ENCODE peak calls at places on chromosome 11, in ten cellular contexts. F, Q, A, L, O, V, X, U, S and H are unnamed samples.

GRCh38 chr11:9092846-9093778 is 1.7 kb upstream of the SCUBE2 start:
- DNase-seq in F (no peak), Q (no peak), A (peak), L (no peak), O (no peak), V (peak), X (no peak), U (no peak), S (peak), H (no peak)

GRCh38 chr11:119315139-119316016 is 1.6 kb downstream of the MCAM start:
- DNase-seq in F (peak), Q (no peak), A (peak), L (peak), O (no peak), V (peak), X (no peak), U (no peak), S (peak), H (peak)

GRCh38 chr11:69670158-69670845 is 4.9 kb downstream of the LTO1 start:
- DNase-seq in F (peak), Q (peak), A (peak), L (peak), O (peak), V (peak), X (peak), U (peak), S (peak), H (peak)

GRCh38 chr11:64659417-64660144 is 63.4 kb downstream of the NRXN2 start:
- DNase-seq in F (no peak), Q (no peak), A (peak), L (no peak), O (no peak), V (no peak), X (no peak), U (no peak), S (no peak), H (no peak)

GRCh38 chr11:72848846-72849466 is 34.7 kb downstream of the ATG16L2 start:
- DNase-seq in F (no peak), Q (no peak), A (peak), L (peak), O (peak), V (peak), X (no peak), U (no peak), S (peak), H (peak)

GRCh38 chr11:69854719-69855118 is 35.5 kb upstream of the FGF3 start:
- DNase-seq in F (no peak), Q (no peak), A (peak), L (no peak), O (no peak), V (no peak), X (no peak), U (no peak), S (no peak), H (no peak)

GRCh38 chr11:65539401-65540289 is 14.8 kb downstream of the SCYL1 start:
- DNase-seq in F (no peak), Q (no peak), A (no peak), L (no peak), O (no peak), V (no peak), X (no peak), U (no peak), S (peak), H (no peak)

GRCh38 chr11:67665537-67666302 is 8.7 kb downstream of the ALDH3B2 start:
- DNase-seq in F (no peak), Q (no peak), A (no peak), L (no peak), O (no peak), V (no peak), X (no peak), U (no peak), S (peak), H (peak)

GRCh38 chr11:102437026-102437425 is 15.5 kb downstream of the TMEM123 start:
- DNase-seq in F (no peak), Q (no peak), A (no peak), L (no peak), O (no peak), V (no peak), X (no peak), U (no peak), S (no peak), H (no peak)

GRCh38 chr11:80980221-80980620 is 1539.4 kb upstream of the TENM4 start:
- DNase-seq in F (no peak), Q (no peak), A (no peak), L (no peak), O (no peak), V (no peak), X (no peak), U (no peak), S (no peak), H (no peak)

GRCh38 chr11:75114465-75114864 is 17.8 kb upstream of the OR2AT4 start:
- DNase-seq in F (no peak), Q (no peak), A (no peak), L (no peak), O (no peak), V (no peak), X (no peak), U (no peak), S (no peak), H (no peak)

GRCh38 chr11:118921121-118921928 is 4.4 kb downstream of the BCL9L start:
- DNase-seq in F (no peak), Q (no peak), A (peak), L (no peak), O (no peak), V (no peak), X (no peak), U (no peak), S (peak), H (no peak)

GRCh38 chr11:115895594-115895993 is 391.4 kb upstream of the CADM1 start:
- DNase-seq in F (no peak), Q (no peak), A (no peak), L (no peak), O (no peak), V (no peak), X (no peak), U (no peak), S (no peak), H (no peak)

GRCh38 chr11:86627776-86628455 is 44.5 kb downstream of the ME3 start:
- DNase-seq in F (no peak), Q (no peak), A (no peak), L (no peak), O (no peak), V (no peak), X (no peak), U (no peak), S (no peak), H (no peak)

GRCh38 chr11:1523779-1524178 is 37.2 kb upstream of the MOB2 start:
- DNase-seq in F (no peak), Q (no peak), A (no peak), L (no peak), O (no peak), V (no peak), X (no peak), U (no peak), S (no peak), H (no peak)

GRCh38 chr11:19450282-19450681 is 209.5 kb upstream of the E2F8 start:
- DNase-seq in F (no peak), Q (no peak), A (no peak), L (no peak), O (no peak), V (no peak), X (no peak), U (no peak), S (no peak), H (no peak)

GRCh38 chr11:61445535-61445934 is 15.6 kb downstream of the SDHAF2 start:
- DNase-seq in F (no peak), Q (no peak), A (no peak), L (no peak), O (no peak), V (no peak), X (no peak), U (no peak), S (no peak), H (no peak)

GRCh38 chr11:117097567-117098268 is 510 bp downstream of the SIK3 start:
- DNase-seq in F (peak), Q (peak), A (peak), L (peak), O (peak), V (peak), X (no peak), U (peak), S (peak), H (peak)